ENCODE peak calls at places on chromosomes 4 and X, in nine cellular contexts. M, R, G, K, N, T, H, D and S are unnamed samples.

GRCh38 chr4:25032126-25032525 is 1.4 kb upstream of the LGI2 start:
- DNase-seq in M (no peak), R (no peak), G (peak), K (no peak), N (no peak), T (peak), H (no peak), D (no peak), S (no peak)

GRCh38 chrX:118459494-118459893 is 36.1 kb upstream of the DOCK11 start:
- DNase-seq in M (no peak), R (peak), G (peak), K (peak), N (no peak), T (peak), H (no peak), D (peak), S (no peak)

GRCh38 chrX:11787564-11787963 is 29.5 kb downstream of the MSL3 start:
- DNase-seq in M (peak), R (peak), G (peak), K (peak), N (no peak), T (peak), H (peak), D (peak), S (peak)

GRCh38 chrX:136030357-136031225 is 45.4 kb downstream of the SLC9A6 start:
- DNase-seq in M (peak), R (no peak), G (peak), K (no peak), N (no peak), T (peak), H (peak), D (no peak), S (no peak)

GRCh38 chr4:109703664-109704351 is 563 bp upstream of the CASP6 start:
- DNase-seq in M (peak), R (no peak), G (no peak), K (no peak), N (no peak), T (no peak), H (no peak), D (no peak), S (no peak)

GRCh38 chr4:7818676-7819041 is 121.0 kb downstream of the AFAP1 start:
- DNase-seq in M (no peak), R (no peak), G (no peak), K (no peak), N (no peak), T (no peak), H (no peak), D (no peak), S (no peak)

GRCh38 chr4:168787801-168788200 is 222.3 kb downstream of the CBR4 start:
- DNase-seq in M (no peak), R (no peak), G (peak), K (no peak), N (no peak), T (peak), H (no peak), D (no peak), S (no peak)

GRCh38 chr4:53855886-53856260 is 208.5 kb downstream of the CHIC2 start:
- DNase-seq in M (no peak), R (no peak), G (peak), K (no peak), N (no peak), T (peak), H (peak), D (no peak), S (no peak)

GRCh38 chr4:10619220-10619619 is 65.3 kb downstream of the CLNK start:
- DNase-seq in M (peak), R (no peak), G (no peak), K (no peak), N (no peak), T (peak), H (no peak), D (no peak), S (no peak)

GRCh38 chr4:186255122-186255521 is 10.9 kb upstream of the F11 start:
- DNase-seq in M (no peak), R (no peak), G (no peak), K (no peak), N (no peak), T (no peak), H (no peak), D (no peak), S (no peak)

GRCh38 chrX:68995780-68996551 is 167.1 kb downstream of the EFNB1 start:
- DNase-seq in M (peak), R (no peak), G (peak), K (no peak), N (peak), T (peak), H (peak), D (no peak), S (no peak)

GRCh38 chr4:1406416-1406945 is at the start of gene NKX1-1:
- DNase-seq in M (no peak), R (no peak), G (no peak), K (no peak), N (no peak), T (no peak), H (no peak), D (no peak), S (no peak)

GRCh38 chrX:30065226-30065625 is 150.1 kb upstream of the MAGEB2 start:
- DNase-seq in M (no peak), R (no peak), G (peak), K (no peak), N (no peak), T (peak), H (no peak), D (no peak), S (no peak)

GRCh38 chrX:31508338-31508737 is 436.5 kb upstream of the FTHL17 start:
- DNase-seq in M (no peak), R (no peak), G (peak), K (no peak), N (no peak), T (peak), H (no peak), D (no peak), S (no peak)

GRCh38 chrX:107715331-107716044 is 60.1 kb downstream of the TSC22D3 start:
- DNase-seq in M (no peak), R (no peak), G (peak), K (peak), N (no peak), T (no peak), H (no peak), D (no peak), S (no peak)

GRCh38 chr4:185726931-185727330 is 85.1 kb downstream of the SORBS2 start:
- DNase-seq in M (no peak), R (no peak), G (peak), K (no peak), N (no peak), T (peak), H (no peak), D (no peak), S (no peak)

GRCh38 chrX:10902001-10902400 is 209.1 kb upstream of the HCCS start:
- DNase-seq in M (no peak), R (no peak), G (peak), K (no peak), N (no peak), T (no peak), H (no peak), D (no peak), S (no peak)

GRCh38 chrX:20498851-20499635 is 232.3 kb upstream of the RPS6KA3 start:
- DNase-seq in M (no peak), R (no peak), G (no peak), K (no peak), N (no peak), T (no peak), H (no peak), D (no peak), S (no peak)

GRCh38 chr4:168514249-168514852 is 17.5 kb downstream of the PALLD start:
- DNase-seq in M (no peak), R (peak), G (peak), K (peak), N (no peak), T (peak), H (no peak), D (no peak), S (no peak)

GRCh38 chr4:183758006-183758734 is 99.1 kb downstream of the TRAPPC11 start:
- DNase-seq in M (peak), R (no peak), G (no peak), K (no peak), N (no peak), T (no peak), H (no peak), D (peak), S (no peak)

GRCh38 chrX:51776851-51777250 is 33.6 kb downstream of the GSPT2 start:
- DNase-seq in M (no peak), R (no peak), G (no peak), K (no peak), N (no peak), T (no peak), H (no peak), D (no peak), S (no peak)

GRCh38 chr4:141814499-141814898 is 178.1 kb downstream of the IL15 start:
- DNase-seq in M (no peak), R (no peak), G (peak), K (no peak), N (no peak), T (no peak), H (no peak), D (no peak), S (no peak)

GRCh38 chr4:1172971-1173757 is 781 bp upstream of the SPON2 start:
- DNase-seq in M (peak), R (no peak), G (peak), K (no peak), N (no peak), T (peak), H (peak), D (no peak), S (no peak)

GRCh38 chr4:28229092-28229491 is 1368.5 kb downstream of the STIM2 start:
- DNase-seq in M (no peak), R (no peak), G (peak), K (no peak), N (no peak), T (peak), H (no peak), D (peak), S (no peak)

GRCh38 chr4:110208419-110208818 is 10.0 kb upstream of the ELOVL6 start:
- DNase-seq in M (no peak), R (no peak), G (no peak), K (no peak), N (no peak), T (no peak), H (no peak), D (no peak), S (no peak)

GRCh38 chrX:74534569-74535038 is 79.8 kb downstream of the RLIM start:
- DNase-seq in M (no peak), R (peak), G (peak), K (no peak), N (peak), T (peak), H (no peak), D (no peak), S (no peak)

GRCh38 chr4:139655116-139655515 is 10.5 kb upstream of the MGST2 start:
- DNase-seq in M (no peak), R (peak), G (peak), K (peak), N (no peak), T (peak), H (no peak), D (no peak), S (no peak)

GRCh38 chr4:100981447-100982204 is 365.7 kb downstream of the PPP3CA start:
- DNase-seq in M (no peak), R (no peak), G (peak), K (no peak), N (no peak), T (peak), H (no peak), D (no peak), S (no peak)

GRCh38 chr4:159137176-159137575 is 34.3 kb downstream of the RAPGEF2 start:
- DNase-seq in M (peak), R (no peak), G (no peak), K (no peak), N (no peak), T (no peak), H (no peak), D (no peak), S (no peak)

GRCh38 chr4:105548483-105548882 is 3.9 kb upstream of the ARHGEF38 start:
- DNase-seq in M (no peak), R (no peak), G (no peak), K (no peak), N (no peak), T (peak), H (no peak), D (no peak), S (no peak)

GRCh38 chr4:6603128-6603527 is 28.1 kb downstream of the MAN2B2 start:
- DNase-seq in M (no peak), R (no peak), G (no peak), K (no peak), N (no peak), T (no peak), H (no peak), D (no peak), S (no peak)

GRCh38 chr4:18957721-18958120 is 936.2 kb upstream of the LCORL start:
- DNase-seq in M (no peak), R (no peak), G (no peak), K (no peak), N (no peak), T (no peak), H (no peak), D (no peak), S (no peak)

GRCh38 chr4:143390764-143391163 is 54.1 kb downstream of the GAB1 start:
- DNase-seq in M (no peak), R (no peak), G (no peak), K (peak), N (no peak), T (no peak), H (no peak), D (no peak), S (no peak)

GRCh38 chr4:143391261-143391660 is 54.6 kb downstream of the GAB1 start:
- DNase-seq in M (no peak), R (no peak), G (no peak), K (peak), N (no peak), T (no peak), H (no peak), D (no peak), S (no peak)

GRCh38 chr4:143389543-143390195 is 53.0 kb downstream of the GAB1 start:
- DNase-seq in M (no peak), R (no peak), G (peak), K (no peak), N (no peak), T (peak), H (no peak), D (no peak), S (no peak)

GRCh38 chr4:143393195-143393594 is 56.5 kb downstream of the GAB1 start:
- DNase-seq in M (no peak), R (no peak), G (no peak), K (no peak), N (no peak), T (no peak), H (no peak), D (no peak), S (no peak)

DNA sequence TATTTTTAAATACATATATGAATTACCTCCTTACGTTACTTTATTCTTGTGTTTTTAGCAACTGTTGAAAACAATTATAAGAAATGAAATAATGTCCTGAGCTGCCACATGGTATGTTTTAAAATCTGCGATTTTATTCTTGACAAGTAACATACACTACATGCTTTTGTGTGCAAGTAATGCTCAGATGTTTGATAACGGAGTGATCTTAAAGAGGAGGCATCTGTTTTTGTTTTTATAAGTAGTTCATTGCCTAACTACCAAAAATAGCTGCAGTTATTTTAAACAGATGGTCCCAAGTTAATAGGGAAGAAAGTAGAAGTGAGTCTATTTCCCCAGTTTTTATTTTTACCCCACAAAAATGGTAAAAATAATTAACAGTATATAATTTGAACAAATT is 55.2 kb downstream of the GAB1 start:
- DNase-seq in M (no peak), R (no peak), G (peak), K (no peak), N (no peak), T (peak), H (no peak), D (no peak), S (no peak)
- H3K4me3 ChIP-seq in M (no peak), R (no peak), G (no peak), K (peak), N (no peak), T (no peak), H (no peak), D (no peak), S (no peak)

GRCh38 chrX:119682019-119682989 is 10.7 kb downstream of the SEPTIN6 start:
- DNase-seq in M (no peak), R (peak), G (no peak), K (peak), N (no peak), T (no peak), H (no peak), D (no peak), S (no peak)
- H3K4me3 ChIP-seq in M (no peak), R (peak), G (no peak), K (peak), N (no peak), T (no peak), H (no peak), D (no peak), S (no peak)

GRCh38 chrX:36160056-36160455 is 240.5 kb downstream of the CFAP47 start:
- DNase-seq in M (no peak), R (no peak), G (no peak), K (no peak), N (no peak), T (no peak), H (no peak), D (no peak), S (no peak)
- H3K4me3 ChIP-seq in M (no peak), R (no peak), G (no peak), K (no peak), N (no peak), T (no peak), H (no peak), D (no peak), S (no peak)

GRCh38 chrX:154371771-154372300 is 2.6 kb downstream of the FLNA start:
- DNase-seq in M (no peak), R (no peak), G (no peak), K (no peak), N (no peak), T (no peak), H (no peak), D (no peak), S (no peak)
- H3K4me3 ChIP-seq in M (peak), R (peak), G (peak), K (peak), N (peak), T (peak), H (peak), D (peak), S (peak)

GRCh38 chrX:101257448-101258259 is 33.5 kb downstream of the TAF7L start:
- DNase-seq in M (no peak), R (no peak), G (peak), K (peak), N (no peak), T (peak), H (no peak), D (no peak), S (no peak)

GRCh38 chrX:101258260-101258581 is 32.9 kb downstream of the TAF7L start:
- DNase-seq in M (no peak), R (no peak), G (no peak), K (no peak), N (peak), T (no peak), H (no peak), D (no peak), S (no peak)

DNA sequence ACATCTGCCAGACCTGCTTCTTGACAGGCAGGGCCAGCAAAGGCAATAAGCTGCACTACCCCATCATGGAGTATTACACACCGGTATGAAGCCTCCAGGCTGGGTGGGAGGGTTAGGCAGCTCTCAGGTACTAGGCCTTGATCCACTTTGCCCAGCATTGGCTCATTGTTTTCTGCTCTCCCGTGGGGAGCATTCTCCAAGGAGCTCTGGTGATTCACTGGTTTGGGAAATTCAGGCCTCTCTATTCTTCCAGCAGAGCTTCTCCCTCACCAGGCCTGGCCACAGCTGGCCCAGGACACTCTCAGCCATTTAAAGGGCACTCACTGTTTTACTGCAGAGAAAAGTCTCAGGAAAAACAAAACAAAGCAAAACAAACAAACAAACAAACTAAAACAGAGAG is 33.0 kb downstream of the DRP2 start:
- DNase-seq in M (no peak), R (no peak), G (peak), K (no peak), N (no peak), T (peak), H (no peak), D (no peak), S (no peak)
- H3K4me3 ChIP-seq in M (no peak), R (no peak), G (no peak), K (no peak), N (no peak), T (no peak), H (no peak), D (no peak), S (no peak)

DNA sequence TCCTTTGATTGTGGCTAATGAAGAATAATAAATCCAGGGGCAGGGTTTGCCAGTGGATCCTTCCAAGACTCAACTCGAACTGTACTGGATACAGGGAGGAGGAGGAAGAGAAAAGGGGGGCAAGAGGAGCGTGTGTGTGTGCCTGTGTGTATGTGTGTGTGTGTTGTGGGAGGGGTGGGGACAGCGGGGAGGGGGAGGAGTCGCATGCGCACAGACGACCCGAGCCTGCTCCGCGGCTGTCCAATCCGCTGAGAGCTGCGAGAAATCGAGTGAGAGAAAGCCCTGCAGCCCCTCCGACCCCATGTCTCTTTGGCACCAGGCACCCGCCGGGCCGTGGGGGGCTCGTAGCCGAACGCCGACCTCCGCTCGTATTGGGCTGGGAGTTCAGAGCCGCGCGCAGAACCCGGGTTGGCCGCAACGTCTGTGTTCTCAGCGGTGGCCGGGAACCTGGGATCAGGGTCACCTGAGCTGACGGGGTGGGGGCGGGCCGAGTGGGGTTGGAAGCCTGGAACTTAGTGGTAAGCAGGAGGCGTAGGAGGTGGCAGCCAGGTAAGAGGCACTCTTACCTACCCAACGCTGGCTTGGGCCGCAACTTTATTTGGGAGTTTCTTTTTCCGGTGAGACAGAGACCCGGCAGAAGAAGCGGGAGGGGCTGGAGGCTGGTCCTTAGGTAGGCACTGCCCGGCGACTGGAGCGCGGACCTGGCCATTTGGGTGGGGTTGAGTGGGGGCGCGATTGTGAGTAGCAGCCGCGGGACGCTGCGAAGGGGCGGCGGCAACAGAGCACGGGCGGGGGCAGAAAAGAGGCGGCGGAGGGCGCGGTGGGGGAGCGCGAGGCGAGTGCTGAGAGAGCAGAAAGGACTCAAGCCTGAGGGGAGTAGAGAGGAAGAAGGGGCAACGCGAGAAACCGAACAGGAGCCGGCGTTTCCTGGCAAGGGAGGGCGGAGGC is 566 bp upstream of the POU4F2 start:
- DNase-seq in M (no peak), R (no peak), G (no peak), K (no peak), N (no peak), T (no peak), H (no peak), D (no peak), S (no peak)
- H3K4me3 ChIP-seq in M (no peak), R (no peak), G (no peak), K (no peak), N (no peak), T (no peak), H (no peak), D (peak), S (no peak)

GRCh38 chrX:87517571-87518141 is at the start of gene KLHL4:
- DNase-seq in M (no peak), R (no peak), G (no peak), K (no peak), N (no peak), T (peak), H (peak), D (peak), S (peak)
- H3K4me3 ChIP-seq in M (no peak), R (no peak), G (no peak), K (no peak), N (peak), T (peak), H (peak), D (peak), S (peak)